ENCODE peak calls at places on chromosomes 13 and 19, in ten cellular contexts. One of them, this sample, is unnamed.

GRCh38 chr19:7265963-7266362 is 28.3 kb downstream of the INSR start:
- DNase-seq in nephron progenitor cell: no peak
- DNase-seq in epithelial cell of esophagus: no peak
- DNase-seq in endothelial cell: no peak
- DNase-seq in brain microvascular endothelial cell: no peak
- DNase-seq in GM23338: no peak
- DNase-seq in ovary: no peak
- DNase-seq in CD8-positive, alpha-beta T cell: no peak
- DNase-seq in psoas muscle: peak
- DNase-seq in cardiac fibroblast: no peak
- DNase-seq in this sample: no peak

GRCh38 chr13:42970824-42971669 is 21.0 kb downstream of the EPSTI1 start:
- DNase-seq in ovary: no peak
- DNase-seq in brain microvascular endothelial cell: peak
- DNase-seq in psoas muscle: no peak
- DNase-seq in nephron progenitor cell: peak
- DNase-seq in CD8-positive, alpha-beta T cell: no peak
- DNase-seq in epithelial cell of esophagus: peak
- DNase-seq in GM23338: peak
- DNase-seq in endothelial cell: peak
- DNase-seq in cardiac fibroblast: peak
- DNase-seq in this sample: no peak

GRCh38 chr13:74771964-74772363 is 637.8 kb upstream of the KLF12 start:
- DNase-seq in cardiac fibroblast: peak
- DNase-seq in epithelial cell of esophagus: peak
- DNase-seq in nephron progenitor cell: no peak
- DNase-seq in ovary: no peak
- DNase-seq in psoas muscle: no peak
- DNase-seq in brain microvascular endothelial cell: peak
- DNase-seq in GM23338: no peak
- DNase-seq in endothelial cell: no peak
- DNase-seq in CD8-positive, alpha-beta T cell: no peak
- DNase-seq in this sample: no peak

GRCh38 chr13:112959206-112959605 is 9.8 kb upstream of the MCF2L start:
- DNase-seq in nephron progenitor cell: no peak
- DNase-seq in brain microvascular endothelial cell: no peak
- DNase-seq in psoas muscle: no peak
- DNase-seq in epithelial cell of esophagus: no peak
- DNase-seq in CD8-positive, alpha-beta T cell: no peak
- DNase-seq in ovary: peak
- DNase-seq in GM23338: no peak
- DNase-seq in cardiac fibroblast: peak
- DNase-seq in endothelial cell: no peak
- DNase-seq in this sample: no peak

GRCh38 chr19:45355402-45355801 is 14.9 kb downstream of the KLC3 start:
- DNase-seq in endothelial cell: no peak
- DNase-seq in CD8-positive, alpha-beta T cell: no peak
- DNase-seq in cardiac fibroblast: no peak
- DNase-seq in psoas muscle: no peak
- DNase-seq in ovary: no peak
- DNase-seq in epithelial cell of esophagus: no peak
- DNase-seq in GM23338: no peak
- DNase-seq in brain microvascular endothelial cell: no peak
- DNase-seq in nephron progenitor cell: no peak
- DNase-seq in this sample: no peak

GRCh38 chr13:46297338-46297737 is 85.6 kb downstream of the LRRC63 start:
- DNase-seq in CD8-positive, alpha-beta T cell: no peak
- DNase-seq in endothelial cell: no peak
- DNase-seq in GM23338: no peak
- DNase-seq in brain microvascular endothelial cell: peak
- DNase-seq in cardiac fibroblast: peak
- DNase-seq in ovary: no peak
- DNase-seq in nephron progenitor cell: no peak
- DNase-seq in psoas muscle: no peak
- DNase-seq in epithelial cell of esophagus: no peak
- DNase-seq in this sample: no peak

GRCh38 chr19:811511-812048 is 10.2 kb downstream of the PLPPR3 start:
- DNase-seq in GM23338: peak
- DNase-seq in brain microvascular endothelial cell: no peak
- DNase-seq in epithelial cell of esophagus: no peak
- DNase-seq in endothelial cell: no peak
- DNase-seq in psoas muscle: no peak
- DNase-seq in nephron progenitor cell: no peak
- DNase-seq in cardiac fibroblast: no peak
- DNase-seq in CD8-positive, alpha-beta T cell: no peak
- DNase-seq in ovary: no peak
- DNase-seq in this sample: no peak

GRCh38 chr13:113585828-113586355 is 1.3 kb downstream of the TFDP1 start:
- DNase-seq in CD8-positive, alpha-beta T cell: peak
- DNase-seq in endothelial cell: no peak
- DNase-seq in GM23338: no peak
- DNase-seq in nephron progenitor cell: no peak
- DNase-seq in psoas muscle: no peak
- DNase-seq in brain microvascular endothelial cell: no peak
- DNase-seq in ovary: peak
- DNase-seq in cardiac fibroblast: no peak
- DNase-seq in epithelial cell of esophagus: no peak
- DNase-seq in this sample: no peak

GRCh38 chr19:11196406-11197287 is 698 bp downstream of the KANK2 start:
- DNase-seq in epithelial cell of esophagus: peak
- DNase-seq in brain microvascular endothelial cell: no peak
- DNase-seq in cardiac fibroblast: peak
- DNase-seq in CD8-positive, alpha-beta T cell: no peak
- DNase-seq in endothelial cell: peak
- DNase-seq in nephron progenitor cell: peak
- DNase-seq in ovary: peak
- DNase-seq in GM23338: peak
- DNase-seq in psoas muscle: peak
- DNase-seq in this sample: no peak

GRCh38 chr19:30320466-30320865 is 51.7 kb upstream of the ZNF536 start:
- DNase-seq in ovary: no peak
- DNase-seq in brain microvascular endothelial cell: no peak
- DNase-seq in cardiac fibroblast: no peak
- DNase-seq in CD8-positive, alpha-beta T cell: no peak
- DNase-seq in psoas muscle: no peak
- DNase-seq in endothelial cell: no peak
- DNase-seq in GM23338: no peak
- DNase-seq in nephron progenitor cell: no peak
- DNase-seq in epithelial cell of esophagus: no peak
- DNase-seq in this sample: no peak

GRCh38 chr13:61383101-61383500 is 32.5 kb downstream of the PCDH20 start:
- DNase-seq in CD8-positive, alpha-beta T cell: no peak
- DNase-seq in psoas muscle: no peak
- DNase-seq in endothelial cell: no peak
- DNase-seq in nephron progenitor cell: no peak
- DNase-seq in cardiac fibroblast: no peak
- DNase-seq in GM23338: no peak
- DNase-seq in brain microvascular endothelial cell: no peak
- DNase-seq in ovary: no peak
- DNase-seq in epithelial cell of esophagus: peak
- DNase-seq in this sample: no peak

GRCh38 chr19:31988256-31988655 is 357.2 kb upstream of the ZNF507 start:
- DNase-seq in brain microvascular endothelial cell: no peak
- DNase-seq in epithelial cell of esophagus: no peak
- DNase-seq in psoas muscle: no peak
- DNase-seq in CD8-positive, alpha-beta T cell: no peak
- DNase-seq in cardiac fibroblast: no peak
- DNase-seq in endothelial cell: no peak
- DNase-seq in ovary: no peak
- DNase-seq in nephron progenitor cell: no peak
- DNase-seq in GM23338: no peak
- DNase-seq in this sample: no peak

GRCh38 chr19:10961073-10961762 is 388 bp downstream of the SMARCA4 start:
- DNase-seq in epithelial cell of esophagus: peak
- DNase-seq in psoas muscle: peak
- DNase-seq in cardiac fibroblast: peak
- DNase-seq in GM23338: peak
- DNase-seq in brain microvascular endothelial cell: peak
- DNase-seq in ovary: no peak
- DNase-seq in nephron progenitor cell: no peak
- DNase-seq in CD8-positive, alpha-beta T cell: no peak
- DNase-seq in endothelial cell: peak
- DNase-seq in this sample: peak

GRCh38 chr19:46482645-46483044 is 11.3 kb upstream of the PNMA8A start:
- DNase-seq in nephron progenitor cell: no peak
- DNase-seq in GM23338: no peak
- DNase-seq in brain microvascular endothelial cell: peak
- DNase-seq in epithelial cell of esophagus: peak
- DNase-seq in cardiac fibroblast: peak
- DNase-seq in CD8-positive, alpha-beta T cell: no peak
- DNase-seq in psoas muscle: no peak
- DNase-seq in endothelial cell: no peak
- DNase-seq in ovary: no peak
- DNase-seq in this sample: no peak

GRCh38 chr19:35738887-35739229 is 3.4 kb downstream of the IGFLR1 start:
- DNase-seq in nephron progenitor cell: no peak
- DNase-seq in psoas muscle: no peak
- DNase-seq in cardiac fibroblast: no peak
- DNase-seq in endothelial cell: no peak
- DNase-seq in brain microvascular endothelial cell: no peak
- DNase-seq in ovary: no peak
- DNase-seq in GM23338: no peak
- DNase-seq in CD8-positive, alpha-beta T cell: no peak
- DNase-seq in epithelial cell of esophagus: no peak
- DNase-seq in this sample: no peak

GRCh38 chr13:80469841-80470378 is 129.0 kb upstream of the SPRY2 start:
- DNase-seq in epithelial cell of esophagus: peak
- DNase-seq in ovary: peak
- DNase-seq in CD8-positive, alpha-beta T cell: no peak
- DNase-seq in brain microvascular endothelial cell: peak
- DNase-seq in GM23338: no peak
- DNase-seq in cardiac fibroblast: peak
- DNase-seq in nephron progenitor cell: no peak
- DNase-seq in psoas muscle: peak
- DNase-seq in endothelial cell: no peak
- DNase-seq in this sample: no peak

GRCh38 chr19:3154957-3155736 is 19.3 kb downstream of the GNA15 start:
- DNase-seq in psoas muscle: peak
- DNase-seq in brain microvascular endothelial cell: peak
- DNase-seq in cardiac fibroblast: peak
- DNase-seq in nephron progenitor cell: no peak
- DNase-seq in GM23338: no peak
- DNase-seq in ovary: no peak
- DNase-seq in CD8-positive, alpha-beta T cell: peak
- DNase-seq in epithelial cell of esophagus: peak
- DNase-seq in endothelial cell: peak
- DNase-seq in this sample: peak

GRCh38 chr19:49552749-49553148 is 24.9 kb downstream of the RCN3 start:
- DNase-seq in GM23338: no peak
- DNase-seq in endothelial cell: no peak
- DNase-seq in epithelial cell of esophagus: no peak
- DNase-seq in psoas muscle: no peak
- DNase-seq in cardiac fibroblast: no peak
- DNase-seq in nephron progenitor cell: no peak
- DNase-seq in brain microvascular endothelial cell: no peak
- DNase-seq in CD8-positive, alpha-beta T cell: no peak
- DNase-seq in ovary: no peak
- DNase-seq in this sample: no peak

GRCh38 chr19:15195381-15195964 is 5.3 kb downstream of the NOTCH3 start:
- DNase-seq in ovary: peak
- DNase-seq in GM23338: peak
- DNase-seq in epithelial cell of esophagus: peak
- DNase-seq in endothelial cell: peak
- DNase-seq in cardiac fibroblast: peak
- DNase-seq in nephron progenitor cell: peak
- DNase-seq in brain microvascular endothelial cell: peak
- DNase-seq in psoas muscle: peak
- DNase-seq in CD8-positive, alpha-beta T cell: no peak
- DNase-seq in this sample: no peak

GRCh38 chr13:28718538-28719226 is at the start of gene SLC46A3:
- DNase-seq in brain microvascular endothelial cell: peak
- DNase-seq in psoas muscle: peak
- DNase-seq in cardiac fibroblast: peak
- DNase-seq in nephron progenitor cell: peak
- DNase-seq in epithelial cell of esophagus: peak
- DNase-seq in CD8-positive, alpha-beta T cell: peak
- DNase-seq in endothelial cell: peak
- DNase-seq in ovary: peak
- DNase-seq in GM23338: peak
- DNase-seq in this sample: peak
- TF ChIP-seq CTCF in brain microvascular endothelial cell: peak
- TF ChIP-seq CTCF in psoas muscle: peak
- TF ChIP-seq CTCF in cardiac fibroblast: no peak
- TF ChIP-seq CTCF in nephron progenitor cell: no peak
- TF ChIP-seq CTCF in epithelial cell of esophagus: no peak
- TF ChIP-seq CTCF in CD8-positive, alpha-beta T cell: no peak
- TF ChIP-seq CTCF in endothelial cell: no peak
- TF ChIP-seq CTCF in ovary: peak
- TF ChIP-seq CTCF in GM23338: no peak
- TF ChIP-seq CTCF in this sample: no peak

GRCh38 chr19:12773571-12773970 is 1.8 kb downstream of the HOOK2 start:
- DNase-seq in CD8-positive, alpha-beta T cell: no peak
- DNase-seq in epithelial cell of esophagus: peak
- DNase-seq in nephron progenitor cell: no peak
- DNase-seq in ovary: no peak
- DNase-seq in brain microvascular endothelial cell: no peak
- DNase-seq in GM23338: no peak
- DNase-seq in cardiac fibroblast: peak
- DNase-seq in psoas muscle: no peak
- DNase-seq in endothelial cell: no peak
- DNase-seq in this sample: no peak
- TF ChIP-seq CTCF in CD8-positive, alpha-beta T cell: no peak
- TF ChIP-seq CTCF in epithelial cell of esophagus: peak
- TF ChIP-seq CTCF in nephron progenitor cell: no peak
- TF ChIP-seq CTCF in ovary: no peak
- TF ChIP-seq CTCF in brain microvascular endothelial cell: peak
- TF ChIP-seq CTCF in GM23338: peak
- TF ChIP-seq CTCF in cardiac fibroblast: peak
- TF ChIP-seq CTCF in psoas muscle: peak
- TF ChIP-seq CTCF in endothelial cell: no peak
- TF ChIP-seq CTCF in this sample: no peak

DNA sequence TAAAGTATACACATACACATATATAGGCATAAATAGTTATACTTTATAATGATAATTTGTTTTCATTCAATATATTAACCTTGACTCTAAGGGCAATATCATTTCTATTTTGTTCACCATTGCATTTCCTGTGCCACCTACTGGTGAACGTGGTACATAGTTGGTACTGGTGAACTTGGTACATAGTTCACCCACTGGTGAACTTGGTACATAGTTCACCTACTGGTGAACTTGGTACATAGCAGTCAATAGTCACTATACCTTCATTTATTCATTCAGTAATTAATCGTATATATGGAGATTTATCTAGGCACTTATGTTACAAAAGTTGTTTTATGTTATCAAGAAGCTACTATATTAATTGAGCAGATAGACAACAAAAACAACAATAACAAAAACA is 172.6 kb upstream of the ATXN8OS start:
- DNase-seq in CD8-positive, alpha-beta T cell: no peak
- DNase-seq in cardiac fibroblast: no peak
- DNase-seq in GM23338: no peak
- DNase-seq in endothelial cell: no peak
- DNase-seq in brain microvascular endothelial cell: no peak
- DNase-seq in nephron progenitor cell: no peak
- DNase-seq in ovary: no peak
- DNase-seq in psoas muscle: no peak
- DNase-seq in epithelial cell of esophagus: peak
- DNase-seq in this sample: no peak
- TF ChIP-seq CTCF in CD8-positive, alpha-beta T cell: no peak
- TF ChIP-seq CTCF in cardiac fibroblast: no peak
- TF ChIP-seq CTCF in GM23338: peak
- TF ChIP-seq CTCF in endothelial cell: peak
- TF ChIP-seq CTCF in brain microvascular endothelial cell: peak
- TF ChIP-seq CTCF in nephron progenitor cell: peak
- TF ChIP-seq CTCF in ovary: no peak
- TF ChIP-seq CTCF in psoas muscle: no peak
- TF ChIP-seq CTCF in epithelial cell of esophagus: peak
- TF ChIP-seq CTCF in this sample: no peak

GRCh38 chr19:39603825-39604224 is 1.5 kb downstream of the LGALS13 start:
- DNase-seq in epithelial cell of esophagus: no peak
- DNase-seq in GM23338: no peak
- DNase-seq in endothelial cell: no peak
- DNase-seq in psoas muscle: no peak
- DNase-seq in nephron progenitor cell: no peak
- DNase-seq in brain microvascular endothelial cell: no peak
- DNase-seq in ovary: no peak
- DNase-seq in cardiac fibroblast: no peak
- DNase-seq in CD8-positive, alpha-beta T cell: no peak
- DNase-seq in this sample: no peak
- TF ChIP-seq CTCF in epithelial cell of esophagus: no peak
- TF ChIP-seq CTCF in GM23338: no peak
- TF ChIP-seq CTCF in endothelial cell: no peak
- TF ChIP-seq CTCF in psoas muscle: no peak
- TF ChIP-seq CTCF in nephron progenitor cell: no peak
- TF ChIP-seq CTCF in brain microvascular endothelial cell: no peak
- TF ChIP-seq CTCF in ovary: no peak
- TF ChIP-seq CTCF in cardiac fibroblast: no peak
- TF ChIP-seq CTCF in CD8-positive, alpha-beta T cell: no peak
- TF ChIP-seq CTCF in this sample: no peak

This sample was measured in activated B cell treated with CpG ODN at 0.5 μM for 24 hours.